ENCODE peak calls at places on chromosome 4, in five cellular contexts. M, Z, R, S and P are unnamed samples.

GRCh38 chr4:3858765-3859388 is 92.7 kb downstream of the ADRA2C start:
- DNase-seq in Z (no peak), R (no peak), S (no peak), M (no peak), P (no peak)

GRCh38 chr4:57550143-57550542 is 440.0 kb upstream of the IGFBP7 start:
- DNase-seq in R (no peak), S (no peak), M (no peak), Z (no peak), P (no peak)

GRCh38 chr4:156336516-156336915 is 382.9 kb upstream of the CTSO start:
- DNase-seq in S (no peak), R (no peak), M (no peak), Z (no peak), P (no peak)

GRCh38 chr4:41146716-41147506 is 67.4 kb downstream of the APBB2 start:
- DNase-seq in Z (peak; percentile 72), S (peak; percentile 39), M (peak; percentile 54), R (no peak), P (peak; percentile 67)

GRCh38 chr4:40210776-40211175 is 13.9 kb downstream of the RHOH start:
- DNase-seq in Z (no peak), R (no peak), M (no peak), S (no peak), P (peak; percentile 33)

GRCh38 chr4:121789960-121790829 is 10.9 kb upstream of the EXOSC9 start:
- DNase-seq in R (no peak), S (no peak), Z (no peak), M (peak; percentile 86), P (no peak)

GRCh38 chr4:37389967-37390580 is 145.5 kb downstream of the NWD2 start:
- DNase-seq in Z (peak; percentile 31), M (peak; percentile 41), S (peak; percentile 54), R (peak; percentile 71), P (peak; percentile 56)

GRCh38 chr4:73257995-73258667 is 467 bp downstream of the ANKRD17 start:
- DNase-seq in Z (peak; percentile 40), R (peak; percentile 79), M (peak; percentile 32), S (peak; percentile 68), P (peak; percentile 10)

GRCh38 chr4:125482822-125483221 is 168.1 kb downstream of the FAT4 start:
- DNase-seq in S (peak; percentile 41), R (peak; percentile 53), Z (no peak), M (no peak), P (no peak)

GRCh38 chr4:6659897-6660296 is 19.4 kb downstream of the MRFAP1 start:
- DNase-seq in Z (no peak), M (no peak), S (no peak), R (no peak), P (no peak)

GRCh38 chr4:134057356-134057755 is 144.2 kb downstream of the PABPC4L start:
- DNase-seq in S (no peak), R (no peak), M (no peak), Z (no peak), P (no peak)

GRCh38 chr4:83010522-83011318 is at the start of gene LIN54:
- DNase-seq in R (peak; percentile 80), S (peak; percentile 89), Z (peak; percentile 58), M (peak; percentile 58), P (peak; percentile 68)
- H4K8ac ChIP-seq in R (peak within 1 kb of the TSS; percentile 84), S (peak within 1 kb of the TSS; percentile 49), Z (no peak within 1 kb of the TSS), M (peak within 1 kb of the TSS; percentile 74), P (peak within 1 kb of the TSS; percentile 90)

DNA sequence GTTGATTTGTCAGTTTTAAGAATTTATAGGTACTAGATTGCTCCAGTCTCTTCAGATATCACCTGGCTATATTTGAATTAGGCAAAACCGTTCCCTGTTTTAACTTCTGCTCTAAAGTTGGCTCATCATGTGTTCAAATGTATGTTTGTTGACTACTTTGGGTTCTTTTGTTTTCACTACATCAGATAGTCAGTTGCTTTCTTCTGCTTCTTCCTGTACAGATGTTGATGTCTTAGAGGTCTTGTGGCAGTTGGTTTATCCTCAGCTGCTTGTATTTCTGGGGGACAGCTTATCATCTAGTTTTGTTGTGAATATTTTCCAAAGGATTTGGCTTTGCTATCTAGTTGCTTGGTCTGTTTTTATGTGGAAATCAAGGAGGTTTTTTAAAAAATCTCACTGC is 28.0 kb downstream of the TBC1D19 start:
- DNase-seq in Z (no peak), M (no peak), R (no peak), S (no peak), P (no peak)
- H3K4me3 ChIP-seq in Z (no peak overlapping the region), M (no peak overlapping the region), R (no peak overlapping the region), S (no peak overlapping the region), P (no peak overlapping the region)

DNA sequence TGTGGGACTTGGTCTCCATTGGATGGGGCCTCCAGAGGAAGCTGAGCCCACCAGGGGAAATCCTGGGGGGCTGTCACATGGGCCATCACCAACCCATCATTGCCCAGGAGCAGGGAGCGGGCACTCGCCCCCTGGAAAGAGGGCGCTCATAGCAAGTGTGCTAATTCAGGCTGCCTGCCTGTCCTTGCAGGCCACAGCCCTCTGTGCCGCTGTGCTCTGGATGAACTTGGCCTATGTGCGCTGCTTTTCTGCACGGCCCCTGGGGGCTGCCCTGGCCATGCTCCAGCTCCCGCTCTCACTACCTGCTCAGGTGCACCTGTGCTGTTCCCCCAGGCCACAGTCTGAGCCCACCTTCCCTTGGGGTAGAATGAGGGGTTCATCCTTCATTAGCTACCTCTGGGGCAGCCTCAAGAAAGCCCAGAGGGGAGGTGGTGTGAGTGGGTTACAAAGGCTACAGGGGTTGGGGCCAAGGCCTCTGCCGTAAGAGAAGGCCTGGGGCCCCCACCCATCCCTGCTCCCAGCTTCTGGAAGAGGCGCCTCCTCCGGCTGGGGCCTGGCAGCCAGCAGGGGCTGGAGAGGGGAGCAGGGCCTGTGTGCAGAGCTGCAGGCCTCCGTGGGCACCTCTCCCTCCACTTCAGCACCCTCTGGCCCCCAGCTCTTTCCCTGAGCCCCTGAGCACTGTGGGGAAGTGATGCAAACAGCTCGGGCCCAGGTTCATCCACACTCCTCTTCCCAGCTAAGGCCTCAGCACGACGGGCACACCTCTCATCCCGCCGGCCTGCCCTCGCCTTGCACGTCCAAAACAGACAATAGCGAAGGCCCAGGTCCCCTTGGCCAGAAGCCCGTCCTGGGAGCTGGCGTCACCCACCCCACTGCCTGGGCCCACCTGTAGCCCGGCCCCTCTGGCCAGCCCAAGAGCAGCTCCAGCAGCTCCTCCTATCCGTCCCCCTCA is 8.9 kb downstream of the CFAP99 start:
- DNase-seq in M (no peak), Z (no peak), S (no peak), R (no peak), P (no peak)
- H4K8ac ChIP-seq in M (no peak overlapping the region), Z (no peak overlapping the region), S (no peak overlapping the region), R (no peak overlapping the region), P (no peak overlapping the region)

DNA sequence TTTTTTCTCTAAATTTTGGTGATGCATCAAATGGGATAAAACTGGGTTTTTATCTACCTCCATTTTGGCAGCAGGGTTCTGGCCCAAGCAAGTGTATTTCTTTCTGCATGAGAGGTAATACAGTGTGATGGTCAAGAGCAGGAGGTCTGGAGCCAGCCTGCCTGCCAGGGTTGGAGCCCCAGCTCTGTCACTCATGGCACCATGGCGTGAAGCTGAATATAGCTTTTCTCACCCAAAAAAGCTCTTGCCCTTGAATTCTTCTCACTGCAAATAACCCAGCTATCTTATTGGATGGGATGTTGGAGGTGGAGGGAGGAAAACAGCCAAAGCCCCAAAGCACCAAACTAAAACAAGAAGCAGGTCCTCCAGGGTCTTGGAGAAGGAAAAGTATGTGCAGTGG is 218.4 kb downstream of the ARHGAP10 start:
- DNase-seq in Z (no peak), R (no peak), M (no peak), S (no peak), P (no peak)
- H3K4me3 ChIP-seq in Z (no peak overlapping the region), R (no peak overlapping the region), M (no peak overlapping the region), S (no peak overlapping the region), P (no peak overlapping the region)

GRCh38 chr4:51843309-51844156 is 580 bp downstream of the DCUN1D4 start:
- DNase-seq in S (peak; percentile 79), Z (no peak), M (peak; percentile 56), R (peak; percentile 73), P (peak; percentile 31)

GRCh38 chr4:51844157-51845054 is 1.5 kb downstream of the DCUN1D4 start:
- DNase-seq in Z (peak; percentile 85), M (peak; percentile 90), S (peak; percentile 96), R (peak; percentile 97), P (peak; percentile 86)

GRCh38 chr4:51845055-51845426 is 2.1 kb downstream of the DCUN1D4 start:
- DNase-seq in R (no peak), M (no peak), S (no peak), Z (no peak), P (no peak)

GRCh38 chr4:51842554-51843308 is at the start of gene DCUN1D4:
- DNase-seq in Z (peak; percentile 99), S (peak; percentile 100), M (peak; percentile 99), R (peak; percentile 100), P (peak; percentile 100)

DNA sequence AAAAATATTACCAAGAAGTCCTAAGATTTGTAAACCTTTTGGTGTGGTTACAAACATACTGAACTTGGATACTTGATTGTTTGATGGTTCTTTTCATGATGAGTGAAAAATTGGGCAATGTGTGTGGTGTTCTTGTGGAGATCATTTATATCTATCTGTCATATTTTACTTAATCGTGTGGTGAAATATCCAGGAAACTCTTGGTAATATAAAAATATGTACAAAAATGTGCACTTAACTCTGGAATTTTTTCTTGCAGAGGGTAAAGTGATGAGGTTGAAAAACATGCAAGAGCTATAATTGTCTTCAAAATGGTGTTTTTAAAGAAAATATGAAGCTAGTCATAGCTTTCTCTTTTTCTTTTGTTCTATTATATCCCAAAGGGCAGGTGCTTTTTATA is 2.8 kb downstream of the DCUN1D4 start:
- DNase-seq in M (no peak), S (no peak), Z (no peak), R (no peak), P (peak; percentile 1)
- H4K8ac ChIP-seq in M (no peak overlapping the region), S (no peak overlapping the region), Z (no peak overlapping the region), R (no peak overlapping the region), P (no peak overlapping the region)

GRCh38 chr4:172962564-172963353 is 205.9 kb upstream of the GALNT7 start:
- DNase-seq in Z (no peak), M (peak; percentile 96), S (peak; percentile 70), R (no peak), P (no peak)
- H3K4me3 ChIP-seq in Z (no peak overlapping the region), M (no peak overlapping the region), S (no peak overlapping the region), R (no peak overlapping the region), P (no peak overlapping the region)

DNA sequence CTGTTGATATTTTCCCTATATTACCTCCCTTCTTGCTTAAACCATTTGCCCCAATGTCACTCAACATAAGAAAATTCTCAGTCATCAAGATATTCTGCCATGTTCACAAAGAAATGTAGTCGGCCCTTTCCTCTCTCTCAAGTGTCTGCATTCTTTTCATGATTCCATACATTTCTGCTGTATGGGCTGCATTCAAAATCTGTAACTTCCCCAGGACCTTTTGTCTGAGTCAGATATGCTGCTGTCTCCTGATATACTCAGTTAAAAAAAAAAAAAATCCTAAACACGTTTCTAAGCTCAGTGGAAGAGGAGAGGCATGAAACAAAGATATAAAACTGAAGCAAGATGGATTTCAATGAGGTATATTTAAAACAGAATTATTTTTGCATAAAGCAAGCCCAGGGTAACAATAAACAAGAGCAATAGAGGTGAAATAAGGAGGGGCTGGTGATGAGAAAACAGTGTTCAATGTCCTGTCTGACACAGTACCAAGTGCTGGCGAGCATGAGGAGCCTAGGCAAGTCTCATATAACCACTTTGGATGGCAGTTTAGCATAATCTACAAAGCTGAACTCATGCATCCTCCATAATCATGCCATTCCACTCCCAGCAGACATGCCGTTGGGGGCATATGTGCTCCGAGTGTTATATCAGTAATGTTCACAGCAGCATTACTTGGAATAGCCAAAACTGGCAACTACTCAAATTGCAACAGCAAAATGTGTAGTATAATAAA is 76.8 kb downstream of the MANBA start:
- DNase-seq in S (peak; percentile 63), R (no peak), M (peak; percentile 25), Z (no peak), P (peak; percentile 89)
- H4K8ac ChIP-seq in S (no peak overlapping the region), R (no peak overlapping the region), M (peak overlapping the region; percentile 69), Z (no peak overlapping the region), P (peak overlapping the region; percentile 66)